ENCODE peak calls at places on chromosomes 2 and 18, in eight cellular contexts. F is HFF-Myc, E is lower lobe of right lung, S is hepatocyte, A is neuronal stem cell, M is AG10803, G is coronary artery, N is psoas muscle. B is an unnamed sample.

GRCh38 chr2:187208199-187208785 is 239.8 kb downstream of the CALCRL start:
- DNase-seq in F (no peak), E (no peak), S (no peak), A (no peak), M (no peak), G (no peak), N (no peak), B (no peak)

GRCh38 chr2:37671816-37672103 is 318 bp upstream of the CDC42EP3 start:
- DNase-seq in F (no peak), E (no peak), S (no peak), A (no peak), M (no peak), G (no peak), N (no peak), B (no peak)

GRCh38 chr18:61502472-61502871 is 169.2 kb downstream of the CDH20 start:
- DNase-seq in F (peak), E (no peak), S (peak), A (peak), M (peak), G (no peak), N (no peak), B (peak)

GRCh38 chr18:46152808-46153617 is 48.8 kb downstream of the HAUS1 start:
- DNase-seq in F (no peak), E (peak), S (no peak), A (peak), M (peak), G (no peak), N (peak), B (no peak)

GRCh38 chr2:98026292-98026691 is 30.5 kb upstream of the TMEM131 start:
- DNase-seq in F (no peak), E (no peak), S (no peak), A (no peak), M (peak), G (no peak), N (no peak), B (no peak)

GRCh38 chr2:47334356-47335136 is 68.4 kb upstream of the MSH2 start:
- DNase-seq in F (no peak), E (no peak), S (no peak), A (peak), M (no peak), G (no peak), N (no peak), B (no peak)

GRCh38 chr2:238182362-238182761 is 21.1 kb downstream of the ILKAP start:
- DNase-seq in F (no peak), E (no peak), S (no peak), A (no peak), M (no peak), G (no peak), N (no peak), B (no peak)

GRCh38 chr2:95074663-95075439 is 46.8 kb downstream of the MRPS5 start:
- DNase-seq in F (no peak), E (no peak), S (peak), A (no peak), M (no peak), G (no peak), N (no peak), B (no peak)

GRCh38 chr2:95023222-95023597 is 2.3 kb upstream of the MAL start:
- DNase-seq in F (no peak), E (no peak), S (no peak), A (no peak), M (no peak), G (no peak), N (no peak), B (no peak)

GRCh38 chr2:25168256-25169072 is at the start of gene POMC:
- DNase-seq in F (no peak), E (peak), S (peak), A (no peak), M (peak), G (no peak), N (no peak), B (no peak)

GRCh38 chr18:46297621-46298020 is 193.4 kb downstream of the HAUS1 start:
- DNase-seq in F (no peak), E (no peak), S (no peak), A (no peak), M (no peak), G (no peak), N (no peak), B (no peak)

GRCh38 chr2:20291846-20292408 is 58.7 kb downstream of the PUM2 start:
- DNase-seq in F (no peak), E (no peak), S (no peak), A (no peak), M (peak), G (no peak), N (no peak), B (no peak)

GRCh38 chr2:84741182-84741822 is 139.6 kb downstream of the TRABD2A start:
- DNase-seq in F (peak), E (no peak), S (peak), A (no peak), M (peak), G (no peak), N (no peak), B (no peak)

GRCh38 chr2:127408807-127409099 is 9.5 kb upstream of the PROC start:
- DNase-seq in F (no peak), E (no peak), S (no peak), A (no peak), M (no peak), G (no peak), N (no peak), B (no peak)
- H3K4me3 ChIP-seq in F (no peak), E (peak), S (peak), A (no peak), M (peak), G (peak), N (peak), B (no peak)

DNA sequence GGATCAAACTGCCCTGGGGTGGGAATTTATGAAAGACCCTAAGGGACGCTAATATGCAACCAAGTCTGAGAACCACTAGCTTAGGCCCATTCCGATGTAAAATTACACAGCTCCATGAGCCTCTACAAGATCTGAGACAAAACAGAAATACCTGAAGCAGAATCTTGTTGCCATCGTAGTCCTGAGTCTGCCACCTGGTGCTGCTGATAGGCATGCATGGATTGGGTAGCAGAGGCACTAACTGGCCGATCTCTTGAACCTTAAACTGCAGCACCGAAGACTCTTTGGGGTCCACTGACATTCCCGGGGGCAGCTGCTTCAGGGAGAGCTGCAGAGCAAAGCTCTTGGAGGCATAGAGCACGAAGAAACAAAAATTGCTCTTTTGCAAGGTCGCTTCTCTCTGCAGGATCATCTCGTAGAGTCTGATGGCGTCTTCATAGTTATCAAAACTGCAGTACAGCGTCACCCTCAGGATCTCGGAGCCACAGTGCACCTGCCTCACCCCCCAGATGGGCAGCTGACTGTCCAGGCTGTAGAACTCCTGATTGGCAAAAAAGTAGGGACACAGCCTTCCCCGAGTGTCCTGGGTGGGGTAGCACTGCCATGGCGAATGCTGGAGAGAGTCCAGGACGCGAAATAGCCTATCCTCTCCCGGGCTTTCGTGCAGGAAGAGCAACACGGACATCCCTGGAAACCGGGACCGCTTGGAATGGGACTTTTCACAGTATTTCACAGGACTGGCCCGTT is 848 bp downstream of the FAM124B start:
- DNase-seq in F (no peak), E (no peak), S (no peak), A (no peak), M (no peak), G (no peak), N (no peak), B (no peak)
- H3K4me3 ChIP-seq in F (no peak), E (peak), S (no peak), A (no peak), M (no peak), G (peak), N (peak), B (no peak)

GRCh38 chr18:40382191-40382590 is 1572.8 kb upstream of the PIK3C3 start:
- DNase-seq in F (no peak), E (no peak), S (no peak), A (no peak), M (peak), G (no peak), N (no peak), B (no peak)

GRCh38 chr18:40375811-40376210 is 1579.2 kb upstream of the PIK3C3 start:
- DNase-seq in F (no peak), E (no peak), S (no peak), A (no peak), M (peak), G (no peak), N (no peak), B (no peak)

DNA sequence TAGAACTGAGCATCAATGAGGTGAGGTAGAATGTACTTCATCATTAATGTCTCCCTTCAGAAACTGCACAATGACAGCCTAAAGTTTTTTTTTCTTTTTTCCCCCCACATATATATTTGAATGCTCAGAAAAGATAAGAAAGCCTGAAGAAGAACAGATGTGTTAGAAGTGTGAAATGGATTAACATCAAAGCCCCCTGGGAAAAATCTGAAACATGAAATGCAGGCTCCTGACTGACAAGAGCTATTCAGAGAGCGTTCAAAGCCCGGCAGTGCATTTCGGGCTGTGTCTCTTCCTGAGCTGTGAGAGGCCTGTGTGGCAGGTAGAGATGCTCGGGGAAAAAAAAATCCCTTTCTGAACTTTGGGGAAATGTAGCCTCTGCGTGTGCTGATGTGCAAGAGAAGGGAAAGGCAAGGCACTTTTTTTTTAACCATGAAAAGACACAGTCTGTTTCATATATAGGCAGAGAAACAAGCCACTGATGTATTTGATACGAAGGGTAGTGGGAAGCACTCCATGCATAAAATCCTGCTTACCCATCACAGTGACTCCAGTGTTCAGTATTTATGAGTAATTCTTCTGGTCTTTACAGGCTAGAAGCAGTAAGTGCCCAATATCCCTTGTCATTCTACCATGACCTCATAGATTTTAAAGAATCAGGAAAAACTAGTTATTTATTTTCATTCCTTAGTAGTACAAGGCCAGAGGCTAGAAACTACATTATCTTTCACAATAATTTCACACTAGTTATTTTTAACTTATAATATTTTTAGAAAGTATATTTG is 1574.2 kb upstream of the PIK3C3 start:
- DNase-seq in F (no peak), E (no peak), S (no peak), A (no peak), M (peak), G (no peak), N (no peak), B (no peak)
- H3K4me3 ChIP-seq in F (no peak), E (no peak), S (no peak), A (no peak), M (no peak), G (no peak), N (no peak), B (no peak)

GRCh38 chr18:21853972-21854563 is 113.5 kb downstream of the MIB1 start:
- DNase-seq in F (no peak), E (no peak), S (no peak), A (no peak), M (peak), G (no peak), N (no peak), B (no peak)

GRCh38 chr18:21855432-21855831 is 114.8 kb downstream of the MIB1 start:
- DNase-seq in F (no peak), E (no peak), S (no peak), A (no peak), M (no peak), G (no peak), N (no peak), B (no peak)

GRCh38 chr18:21853020-21853419 is 112.4 kb downstream of the MIB1 start:
- DNase-seq in F (no peak), E (no peak), S (no peak), A (no peak), M (peak), G (no peak), N (no peak), B (no peak)

GRCh38 chr18:21858544-21858943 is 118.0 kb downstream of the MIB1 start:
- DNase-seq in F (no peak), E (no peak), S (no peak), A (no peak), M (no peak), G (no peak), N (no peak), B (no peak)

GRCh38 chr18:21857871-21858270 is 117.3 kb downstream of the MIB1 start:
- DNase-seq in F (no peak), E (no peak), S (no peak), A (no peak), M (no peak), G (no peak), N (no peak), B (no peak)
- H3K4me3 ChIP-seq in F (no peak), E (no peak), S (no peak), A (no peak), M (no peak), G (no peak), N (no peak), B (no peak)

DNA sequence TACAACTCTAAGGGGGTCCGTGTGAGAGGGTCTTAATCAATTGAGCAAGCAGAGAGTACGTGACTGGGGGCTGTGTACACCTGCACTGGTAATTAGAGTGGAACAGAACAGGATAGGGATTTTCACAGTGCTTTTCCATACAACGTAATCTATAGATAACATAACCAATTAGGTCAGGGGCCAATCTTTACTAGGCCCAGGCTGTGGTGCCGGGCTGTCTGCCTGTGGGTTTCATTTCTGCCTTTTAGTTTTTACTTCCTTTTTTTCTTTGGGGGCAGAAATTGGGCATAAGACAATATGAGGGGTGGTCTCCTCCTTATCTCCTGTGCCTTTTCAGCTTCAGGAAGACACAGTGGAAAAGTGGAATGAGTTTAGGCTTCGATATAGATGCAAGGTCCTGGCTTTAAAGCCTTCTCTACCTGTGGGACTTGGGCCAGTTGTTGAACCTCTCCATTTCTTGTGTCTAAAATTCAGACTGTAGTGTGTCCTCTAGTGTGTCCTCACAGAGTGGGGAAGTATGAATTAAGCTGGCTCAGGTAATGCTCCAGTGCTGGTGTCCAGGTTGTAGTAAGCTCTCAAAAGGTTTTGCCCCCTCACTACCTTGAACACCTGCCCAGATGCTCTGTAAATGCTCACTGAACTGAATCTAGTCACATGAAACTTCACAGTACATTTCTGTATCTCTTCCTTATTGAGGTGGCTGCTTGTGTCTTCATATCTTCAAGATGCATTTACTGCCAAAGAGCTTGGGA is 422.8 kb downstream of the SETBP1 start:
- DNase-seq in F (no peak), E (no peak), S (no peak), A (no peak), M (no peak), G (no peak), N (no peak), B (no peak)
- H3K4me3 ChIP-seq in F (no peak), E (no peak), S (no peak), A (no peak), M (no peak), G (no peak), N (no peak), B (no peak)

GRCh38 chr2:144520718-144521487 is 984 bp upstream of the ZEB2 start:
- DNase-seq in F (no peak), E (no peak), S (no peak), A (no peak), M (peak), G (no peak), N (no peak), B (no peak)
- H3K4me3 ChIP-seq in F (peak), E (peak), S (peak), A (no peak), M (peak), G (peak), N (peak), B (peak)

GRCh38 chr2:64649626-64650025 is 4.1 kb downstream of the SERTAD2 start:
- DNase-seq in F (no peak), E (no peak), S (peak), A (no peak), M (no peak), G (no peak), N (no peak), B (no peak)
- H3K4me3 ChIP-seq in F (no peak), E (no peak), S (no peak), A (no peak), M (no peak), G (no peak), N (peak), B (no peak)